ENCODE peak calls at places on chromosomes 7 and 10, in five cellular contexts. J is GM10248, G is BE2C, M is HFF-Myc, I is AG09309. T is an unnamed sample.

GRCh38 chr7:119623427-119623826 is 649.5 kb upstream of the KCND2 start:
- DNase-seq in J (no peak), G (no peak), M (no peak), I (no peak), T (no peak)

GRCh38 chr10:95350212-95350829 is 59.5 kb upstream of the PDLIM1 start:
- DNase-seq in J (no peak), G (no peak), M (no peak), I (peak), T (no peak)

GRCh38 chr7:155994253-155994811 is 182.1 kb upstream of the SHH start:
- DNase-seq in J (no peak), G (no peak), M (no peak), I (no peak), T (no peak)

GRCh38 chr7:67377939-67378862 is 381.6 kb downstream of the TYW1 start:
- DNase-seq in J (peak), G (peak), M (peak), I (peak), T (peak)

GRCh38 chr10:784759-785538 is 95.5 kb upstream of the DIP2C start:
- DNase-seq in J (peak), G (peak), M (peak), I (peak), T (peak)

GRCh38 chr10:47311193-47311899 is 10.9 kb upstream of the GDF2 start:
- DNase-seq in J (no peak), G (peak), M (no peak), I (no peak), T (no peak)

GRCh38 chr10:133253313-133253955 is 15.8 kb downstream of the VENTX start:
- DNase-seq in J (no peak), G (no peak), M (no peak), I (no peak), T (no peak)

GRCh38 chr7:31062746-31063435 is 10.8 kb downstream of the ADCYAP1R1 start:
- DNase-seq in J (no peak), G (no peak), M (no peak), I (no peak), T (no peak)

GRCh38 chr10:69895759-69896158 is 94.1 kb downstream of the COL13A1 start:
- DNase-seq in J (no peak), G (peak), M (no peak), I (peak), T (no peak)

GRCh38 chr10:31381766-31382316 is 62.8 kb downstream of the ZEB1 start:
- DNase-seq in J (no peak), G (no peak), M (no peak), I (no peak), T (no peak)

GRCh38 chr7:129189661-129190310 is 1.4 kb downstream of the SMO start:
- DNase-seq in J (no peak), G (no peak), M (no peak), I (no peak), T (no peak)

GRCh38 chr10:127932521-127933270 is 25.8 kb downstream of the PTPRE start:
- DNase-seq in J (no peak), G (no peak), M (no peak), I (no peak), T (no peak)

GRCh38 chr7:73932364-73932763 is 71.4 kb downstream of the TMEM270 start:
- DNase-seq in J (no peak), G (no peak), M (no peak), I (no peak), T (no peak)

GRCh38 chr7:121116399-121116798 is 127.9 kb downstream of the CPED1 start:
- DNase-seq in J (no peak), G (no peak), M (no peak), I (no peak), T (no peak)

GRCh38 chr7:116809636-116810266 is 52.6 kb upstream of the CAPZA2 start:
- DNase-seq in J (peak), G (peak), M (peak), I (peak), T (no peak)

GRCh38 chr7:26648429-26649015 is 215.9 kb downstream of the SKAP2 start:
- DNase-seq in J (no peak), G (no peak), M (no peak), I (peak), T (no peak)

GRCh38 chr10:106560925-106561640 is 603.4 kb downstream of the SORCS1 start:
- DNase-seq in J (no peak), G (peak), M (no peak), I (no peak), T (no peak)

GRCh38 chr10:92156874-92157273 is 134.0 kb downstream of the CPEB3 start:
- DNase-seq in J (no peak), G (no peak), M (no peak), I (no peak), T (no peak)

GRCh38 chr7:93156884-93157283 is 8.7 kb upstream of the SAMD9L start:
- DNase-seq in J (no peak), G (no peak), M (no peak), I (no peak), T (no peak)

GRCh38 chr10:71225291-71226058 is 13.1 kb downstream of the UNC5B start:
- DNase-seq in J (no peak), G (no peak), M (no peak), I (no peak), T (no peak)

GRCh38 chr10:15072358-15072757 is 16.2 kb downstream of the ACBD7 start:
- DNase-seq in J (no peak), G (no peak), M (no peak), I (no peak), T (no peak)

GRCh38 chr10:21600804-21601512 is 66.9 kb downstream of the MLLT10 start:
- DNase-seq in J (no peak), G (no peak), M (no peak), I (no peak), T (no peak)

GRCh38 chr10:132706701-132707100 is 79.2 kb downstream of the NKX6-2 start:
- DNase-seq in J (no peak), G (no peak), M (no peak), I (no peak), T (no peak)

GRCh38 chr10:80484677-80485409 is 30.7 kb downstream of the TSPAN14 start:
- DNase-seq in J (no peak), G (no peak), M (no peak), I (no peak), T (no peak)

GRCh38 chr7:123260428-123260960 is 60.7 kb upstream of the SLC13A1 start:
- DNase-seq in J (no peak), G (no peak), M (no peak), I (no peak), T (no peak)

GRCh38 chr10:35449944-35450343 is 113.6 kb downstream of the CCNY start:
- DNase-seq in J (no peak), G (no peak), M (no peak), I (no peak), T (no peak)

GRCh38 chr10:98411166-98411565 is 3.8 kb downstream of the PYROXD2 start:
- DNase-seq in J (no peak), G (no peak), M (no peak), I (no peak), T (no peak)

GRCh38 chr7:141641876-141642275 is 60.1 kb downstream of the DENND11 start:
- DNase-seq in J (no peak), G (no peak), M (no peak), I (no peak), T (no peak)

GRCh38 chr7:2038876-2039728 is 193.6 kb downstream of the MAD1L1 start:
- DNase-seq in J (no peak), G (peak), M (no peak), I (no peak), T (no peak)

GRCh38 chr7:100802951-100803350 is 24.4 kb downstream of the EPHB4 start:
- DNase-seq in J (no peak), G (no peak), M (no peak), I (no peak), T (no peak)

GRCh38 chr10:59234814-59235429 is 58.5 kb downstream of the PHYHIPL start:
- DNase-seq in J (no peak), G (peak), M (peak), I (peak), T (no peak)

GRCh38 chr10:72335394-72336258 is 19.1 kb downstream of the DNAJB12 start:
- DNase-seq in J (peak), G (peak), M (no peak), I (no peak), T (peak)

GRCh38 chr10:5040781-5041470 is 37.3 kb upstream of the AKR1C2 start:
- DNase-seq in J (no peak), G (no peak), M (no peak), I (no peak), T (no peak)

GRCh38 chr10:61842755-61843497 is 58.6 kb upstream of the ARID5B start:
- DNase-seq in J (no peak), G (no peak), M (no peak), I (no peak), T (no peak)

GRCh38 chr10:21138769-21139324 is 241.7 kb upstream of the NEBL start:
- DNase-seq in J (no peak), G (no peak), M (no peak), I (no peak), T (no peak)

GRCh38 chr7:131544449-131545425 is 11.7 kb downstream of the PODXL start:
- DNase-seq in J (no peak), G (peak), M (no peak), I (no peak), T (no peak)
- TF ChIP-seq CTCF in J (no peak), G (peak), M (peak), I (peak), T (no peak)

DNA sequence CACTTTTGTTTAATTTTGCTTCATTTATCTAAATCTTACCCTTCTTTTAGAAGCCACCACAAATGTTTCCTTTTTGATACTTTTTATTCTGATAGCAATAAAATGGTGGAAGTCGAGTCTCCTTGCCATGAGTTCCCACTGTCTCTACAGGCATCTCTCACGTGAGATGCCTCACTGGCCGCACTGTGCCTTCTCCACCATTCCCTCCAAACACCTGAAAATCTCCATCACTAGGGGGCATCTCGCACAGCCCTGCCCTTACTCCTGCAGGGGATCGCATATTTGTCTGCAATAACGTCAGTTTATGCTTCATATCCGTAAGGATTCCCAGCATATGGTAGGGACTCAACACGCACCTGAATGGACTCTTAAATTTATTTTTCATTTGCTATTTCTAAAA is 56.3 kb upstream of the NCAPG2 start:
- DNase-seq in J (no peak), G (no peak), M (no peak), I (no peak), T (no peak)
- TF ChIP-seq CTCF in J (no peak), G (peak), M (no peak), I (peak), T (no peak)

GRCh38 chr10:11823122-11823988 is at the start of gene PROSER2:
- DNase-seq in J (no peak), G (no peak), M (no peak), I (no peak), T (peak)
- TF ChIP-seq CTCF in J (no peak), G (no peak), M (no peak), I (no peak), T (no peak)

DNA sequence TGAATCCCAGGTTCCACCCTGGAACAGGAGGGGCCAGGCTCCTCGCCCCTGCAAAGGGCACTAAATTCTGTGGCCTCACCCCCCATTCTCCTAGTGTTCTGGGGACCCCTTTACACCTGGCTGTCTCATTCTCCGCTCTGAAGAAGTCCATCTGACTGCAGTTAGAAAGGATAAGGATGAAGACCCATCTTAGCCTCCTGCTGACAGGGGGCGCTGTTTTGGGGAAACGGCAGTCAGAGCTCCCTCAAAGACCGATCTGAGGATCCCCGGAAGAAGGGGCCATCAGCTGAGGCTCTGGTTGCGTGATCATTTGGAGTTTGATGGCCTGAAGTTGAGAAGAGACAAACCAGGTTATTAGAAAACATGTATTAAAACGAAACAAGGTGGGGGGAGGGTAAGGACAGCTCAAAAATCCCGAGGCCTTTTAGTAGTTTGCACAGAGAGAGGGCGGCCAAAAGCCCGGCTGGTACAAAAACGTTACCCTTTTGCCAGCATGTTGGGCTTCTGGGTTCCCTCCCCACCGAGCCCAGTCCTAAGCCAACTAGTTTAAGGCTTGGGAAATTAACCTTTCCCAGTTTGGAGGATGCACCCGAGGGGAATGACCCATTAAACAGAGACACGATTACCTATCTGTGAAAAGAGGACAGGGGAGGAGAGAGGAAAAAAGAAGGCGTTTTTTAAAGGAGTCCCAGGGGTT is 102.8 kb downstream of the CHN2 start:
- DNase-seq in J (no peak), G (peak), M (no peak), I (no peak), T (peak)
- TF ChIP-seq CTCF in J (no peak), G (peak), M (peak), I (peak), T (peak)

DNA sequence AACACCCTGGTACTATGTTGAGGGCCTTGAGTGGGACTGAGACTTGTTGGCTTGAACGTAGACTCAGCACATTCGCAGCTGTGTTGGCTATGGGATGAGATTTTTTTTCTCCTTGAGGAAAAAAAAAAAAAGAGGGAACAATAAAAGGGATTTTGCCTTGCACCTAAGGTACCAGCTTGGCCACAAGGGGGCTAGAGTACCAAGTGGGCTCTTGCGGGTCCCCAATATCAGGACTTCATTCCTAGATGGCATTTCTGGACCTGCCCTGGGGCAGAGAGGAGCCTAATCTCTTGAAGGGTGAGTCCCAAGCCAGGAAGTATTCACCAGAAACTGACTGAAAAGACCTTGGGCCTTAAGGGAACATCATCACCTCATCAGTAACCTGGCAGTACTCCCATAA is 1083.6 kb upstream of the PHF14 start:
- DNase-seq in J (no peak), G (peak), M (no peak), I (no peak), T (no peak)
- TF ChIP-seq CTCF in J (no peak), G (peak), M (no peak), I (no peak), T (no peak)

DNA sequence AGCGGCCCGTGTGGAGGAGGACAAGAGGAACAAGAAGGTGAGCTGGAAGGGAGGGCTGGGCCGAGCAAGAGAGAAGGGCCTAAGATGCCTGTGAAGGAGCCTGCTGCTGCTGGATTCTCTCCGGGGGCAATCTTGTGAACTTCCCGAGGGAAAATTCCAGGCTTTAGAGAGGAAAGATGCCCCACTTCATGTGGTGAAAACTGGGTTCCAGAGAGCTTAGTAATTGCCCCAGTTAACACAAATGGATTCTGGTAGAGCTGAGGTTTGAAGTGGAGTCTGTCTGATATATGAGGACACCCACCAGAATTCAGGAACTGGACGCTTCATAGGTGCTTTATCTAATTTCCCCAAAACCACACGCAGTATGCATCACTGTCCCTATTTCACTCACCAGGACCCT is 114.1 kb upstream of the ZMIZ1 start:
- DNase-seq in J (no peak), G (no peak), M (no peak), I (no peak), T (no peak)
- TF ChIP-seq CTCF in J (no peak), G (no peak), M (no peak), I (no peak), T (no peak)

GRCh38 chr10:56928717-56929116 is 567.7 kb upstream of the ZWINT start:
- DNase-seq in J (no peak), G (no peak), M (no peak), I (no peak), T (no peak)

GRCh38 chr10:56934515-56934914 is 573.5 kb upstream of the ZWINT start:
- DNase-seq in J (no peak), G (no peak), M (no peak), I (no peak), T (no peak)
- TF ChIP-seq CTCF in J (no peak), G (no peak), M (no peak), I (no peak), T (no peak)

GRCh38 chr7:143355450-143356385 is 6.8 kb downstream of the FAM131B start:
- DNase-seq in J (no peak), G (no peak), M (no peak), I (no peak), T (no peak)
- TF ChIP-seq CTCF in J (no peak), G (no peak), M (no peak), I (peak), T (no peak)

DNA sequence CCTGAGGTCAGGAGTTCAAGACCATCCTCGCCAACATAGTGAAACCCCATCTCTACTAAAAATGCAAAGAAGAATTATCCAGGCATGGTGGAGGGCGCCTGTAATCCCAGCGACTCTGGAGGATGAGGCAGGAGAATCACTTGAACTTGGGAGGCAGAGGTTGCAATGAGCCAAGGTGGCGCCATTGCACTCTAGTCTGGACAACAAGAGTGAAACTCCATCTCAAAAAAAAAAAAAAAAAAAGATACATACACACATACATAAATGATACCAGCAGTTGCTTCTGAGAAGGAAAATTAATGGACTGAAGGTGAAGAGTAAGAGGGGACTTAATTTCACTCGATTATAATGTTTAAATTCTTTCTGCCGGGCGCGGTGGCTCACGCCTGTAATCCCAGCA is 40.2 kb upstream of the PAX2 start:
- DNase-seq in J (no peak), G (no peak), M (no peak), I (no peak), T (no peak)
- TF ChIP-seq CTCF in J (no peak), G (peak), M (peak), I (no peak), T (no peak)